ENCODE peak calls at places on chromosomes 3 and 15, in five cellular contexts. One of them, this sample, is unnamed. For H3K4me1, the result is how much of the 10 kb centered on the place peaks cover.

GRCh38 chr3:71530903-71531535 is 52.5 kb downstream of the FOXP1 start:
- DNase-seq in esophagus squamous epithelium: no peak
- DNase-seq in Peyer's patch: no peak
- DNase-seq in pancreas: no peak
- DNase-seq in left lung: no peak
- DNase-seq in this sample: no peak

GRCh38 chr15:91710072-91710471 is 143.4 kb upstream of the SLCO3A1 start:
- DNase-seq in esophagus squamous epithelium: no peak
- DNase-seq in Peyer's patch: no peak
- DNase-seq in pancreas: no peak
- DNase-seq in left lung: no peak
- DNase-seq in this sample: no peak

GRCh38 chr3:73029321-73029796 is 32.1 kb upstream of the EBLN2 start:
- DNase-seq in esophagus squamous epithelium: no peak
- DNase-seq in Peyer's patch: no peak
- DNase-seq in pancreas: no peak
- DNase-seq in left lung: no peak
- DNase-seq in this sample: no peak

GRCh38 chr3:115194461-115194860 is 47.4 kb upstream of the ZBTB20 start:
- DNase-seq in esophagus squamous epithelium: no peak
- DNase-seq in Peyer's patch: no peak
- DNase-seq in pancreas: no peak
- DNase-seq in left lung: no peak
- DNase-seq in this sample: no peak

GRCh38 chr3:172140499-172141391 is 101.4 kb downstream of the FNDC3B start:
- DNase-seq in esophagus squamous epithelium: no peak
- DNase-seq in Peyer's patch: peak
- DNase-seq in pancreas: peak
- DNase-seq in left lung: no peak
- DNase-seq in this sample: peak

GRCh38 chr15:78075490-78076230 is 1.9 kb downstream of the TBC1D2B start:
- DNase-seq in esophagus squamous epithelium: no peak
- DNase-seq in Peyer's patch: peak
- DNase-seq in pancreas: peak
- DNase-seq in left lung: no peak
- DNase-seq in this sample: no peak

GRCh38 chr15:24823473-24823872 is 131.3 kb upstream of the SNRPN start:
- DNase-seq in esophagus squamous epithelium: no peak
- DNase-seq in Peyer's patch: no peak
- DNase-seq in pancreas: no peak
- DNase-seq in left lung: no peak
- DNase-seq in this sample: no peak

GRCh38 chr3:177579419-177579818 is 382.1 kb upstream of the TBL1XR1 start:
- DNase-seq in esophagus squamous epithelium: no peak
- DNase-seq in Peyer's patch: no peak
- DNase-seq in pancreas: no peak
- DNase-seq in left lung: no peak
- DNase-seq in this sample: no peak

GRCh38 chr3:118557513-118557912 is 477.1 kb downstream of the IGSF11 start:
- DNase-seq in esophagus squamous epithelium: no peak
- DNase-seq in Peyer's patch: no peak
- DNase-seq in pancreas: no peak
- DNase-seq in left lung: no peak
- DNase-seq in this sample: no peak

GRCh38 chr3:152127058-152127457 is 141.7 kb upstream of the MBNL1 start:
- DNase-seq in esophagus squamous epithelium: no peak
- DNase-seq in Peyer's patch: no peak
- DNase-seq in pancreas: no peak
- DNase-seq in left lung: no peak
- DNase-seq in this sample: no peak

GRCh38 chr3:50189274-50189673 is 2.1 kb upstream of the GNAT1 start:
- DNase-seq in esophagus squamous epithelium: no peak
- DNase-seq in Peyer's patch: peak
- DNase-seq in pancreas: peak
- DNase-seq in left lung: no peak
- DNase-seq in this sample: peak

GRCh38 chr15:32029409-32029861 is 880 bp upstream of the CHRNA7 start:
- DNase-seq in esophagus squamous epithelium: no peak
- DNase-seq in Peyer's patch: peak
- DNase-seq in pancreas: peak
- DNase-seq in left lung: no peak
- DNase-seq in this sample: no peak

GRCh38 chr3:71444028-71444860 is 139.3 kb downstream of the FOXP1 start:
- DNase-seq in esophagus squamous epithelium: peak
- DNase-seq in Peyer's patch: no peak
- DNase-seq in pancreas: peak
- DNase-seq in left lung: peak
- DNase-seq in this sample: peak

GRCh38 chr15:73540161-73540560 is 93.0 kb downstream of the NPTN start:
- DNase-seq in esophagus squamous epithelium: no peak
- DNase-seq in Peyer's patch: no peak
- DNase-seq in pancreas: no peak
- DNase-seq in left lung: no peak
- DNase-seq in this sample: no peak

GRCh38 chr15:34439878-34440277 is 2.3 kb upstream of the GOLGA8A start:
- DNase-seq in esophagus squamous epithelium: no peak
- DNase-seq in Peyer's patch: no peak
- DNase-seq in pancreas: no peak
- DNase-seq in left lung: no peak
- DNase-seq in this sample: no peak

GRCh38 chr3:175215833-175216232 is 356.7 kb downstream of the NAALADL2 start:
- DNase-seq in esophagus squamous epithelium: no peak
- DNase-seq in Peyer's patch: no peak
- DNase-seq in pancreas: no peak
- DNase-seq in left lung: no peak
- DNase-seq in this sample: no peak

GRCh38 chr3:49470714-49471420 is 800 bp downstream of the DAG1 start:
- DNase-seq in esophagus squamous epithelium: no peak
- DNase-seq in Peyer's patch: no peak
- DNase-seq in pancreas: no peak
- DNase-seq in left lung: no peak
- DNase-seq in this sample: no peak

GRCh38 chr3:52649461-52650210 is 36.1 kb downstream of the PBRM1 start:
- DNase-seq in esophagus squamous epithelium: no peak
- DNase-seq in Peyer's patch: no peak
- DNase-seq in pancreas: no peak
- DNase-seq in left lung: no peak
- DNase-seq in this sample: no peak

GRCh38 chr3:11556851-11557644 is 86.7 kb downstream of the VGLL4 start:
- DNase-seq in esophagus squamous epithelium: no peak
- DNase-seq in Peyer's patch: no peak
- DNase-seq in pancreas: no peak
- DNase-seq in left lung: peak
- DNase-seq in this sample: no peak

DNA sequence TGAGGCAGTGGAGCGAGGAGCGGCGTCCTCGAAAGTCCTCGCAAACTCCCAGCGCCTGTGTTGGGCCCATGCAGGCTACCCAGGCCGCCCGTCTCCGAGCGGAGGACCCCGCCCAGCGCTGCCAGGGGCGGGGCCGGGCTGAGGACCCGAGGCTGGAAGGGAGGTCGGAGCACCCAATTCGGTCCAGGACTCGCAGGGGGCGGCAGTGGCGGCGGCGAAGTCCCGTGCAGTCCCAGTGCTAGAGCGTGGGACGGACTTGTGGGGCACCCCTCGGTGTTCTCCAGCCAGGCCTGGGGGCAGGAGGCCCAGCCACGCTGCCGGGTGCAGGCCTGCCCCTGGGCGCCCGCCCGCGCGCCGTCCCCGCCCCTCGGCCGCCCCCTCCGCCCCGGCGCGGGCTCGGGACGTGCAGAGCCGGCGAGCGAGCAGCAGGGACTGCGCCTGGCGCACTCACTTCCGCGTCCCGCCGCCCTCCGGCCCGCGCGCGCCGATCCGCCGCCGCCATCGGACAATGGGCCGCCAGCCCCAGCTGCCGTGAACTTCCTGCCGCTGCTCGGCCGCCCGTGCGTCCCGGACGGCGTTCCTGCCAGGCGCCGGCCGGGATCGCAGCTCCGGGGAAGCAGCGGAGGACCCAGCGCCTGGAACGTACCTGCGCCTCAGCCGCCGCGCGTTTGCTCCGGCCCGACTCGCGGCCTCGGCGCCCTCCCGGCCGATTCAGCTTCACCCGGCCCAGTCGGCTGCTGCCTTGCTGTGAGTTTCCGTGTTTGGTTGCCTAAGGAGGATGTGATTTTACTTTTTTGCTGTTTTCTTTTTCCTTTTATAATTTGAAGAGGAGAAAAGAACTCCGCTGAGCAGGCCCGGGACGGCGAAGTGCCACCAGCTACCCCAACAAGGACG is 596 bp upstream of the LIMD1 start:
- DNase-seq in esophagus squamous epithelium: no peak
- DNase-seq in Peyer's patch: peak
- DNase-seq in pancreas: peak
- DNase-seq in left lung: peak
- DNase-seq in this sample: peak
- H3K27ac ChIP-seq in esophagus squamous epithelium: peak
- H3K27ac ChIP-seq in Peyer's patch: peak
- H3K27ac ChIP-seq in pancreas: peak
- H3K27ac ChIP-seq in left lung: peak
- H3K27ac ChIP-seq in this sample: peak

DNA sequence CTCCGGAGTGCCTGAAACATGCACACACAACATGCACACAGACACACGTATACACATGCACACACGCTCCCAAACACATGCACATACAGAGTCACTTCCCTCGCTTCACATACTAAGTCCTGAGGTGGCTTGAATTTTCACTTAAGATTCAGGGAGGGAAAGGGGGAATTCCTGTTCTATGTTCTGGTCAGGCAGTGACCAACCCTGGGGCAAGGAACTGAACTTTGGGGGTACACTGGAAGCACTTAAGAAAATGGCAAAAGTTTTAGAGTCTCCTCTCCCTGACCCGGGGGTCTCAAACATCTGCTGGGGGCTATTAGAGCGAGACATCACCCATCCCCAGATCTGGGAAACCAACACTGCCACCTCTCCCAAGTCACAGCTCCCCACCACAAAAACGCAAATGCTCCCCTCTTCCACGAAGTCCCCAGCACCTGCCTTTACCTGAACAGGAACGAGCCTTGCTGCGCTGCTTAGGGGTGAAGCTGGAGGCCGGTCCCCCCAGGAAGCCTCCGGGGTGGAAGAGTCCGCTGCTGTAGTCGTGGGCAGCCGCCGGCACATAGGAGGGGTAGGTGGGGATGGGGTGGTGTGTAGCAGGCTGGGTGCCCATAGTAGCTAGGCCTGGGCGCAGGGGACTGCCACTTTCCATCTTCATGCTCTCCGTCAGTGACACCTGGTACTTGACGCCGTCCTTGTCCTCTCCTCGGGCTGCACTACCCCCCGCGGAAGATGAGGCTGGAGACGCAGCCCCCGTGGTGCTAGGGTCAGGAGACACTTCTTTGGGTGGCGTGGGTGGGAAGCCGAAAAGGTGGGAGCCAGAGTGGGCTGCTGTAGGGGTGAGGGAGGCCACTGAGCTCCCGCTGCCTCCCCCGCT is 7.5 kb downstream of the GATA2 start:
- DNase-seq in esophagus squamous epithelium: no peak
- DNase-seq in Peyer's patch: no peak
- DNase-seq in pancreas: no peak
- DNase-seq in left lung: peak
- DNase-seq in this sample: no peak
- H3K4me1 ChIP-seq in esophagus squamous epithelium: half or more
- H3K4me1 ChIP-seq in Peyer's patch: under half
- H3K4me1 ChIP-seq in pancreas: under half
- H3K4me1 ChIP-seq in left lung: under half
- H3K4me1 ChIP-seq in this sample: under half

GRCh38 chr3:165459924-165460540 is 263.8 kb upstream of the SLITRK3 start:
- DNase-seq in esophagus squamous epithelium: no peak
- DNase-seq in Peyer's patch: no peak
- DNase-seq in pancreas: no peak
- DNase-seq in left lung: no peak
- DNase-seq in this sample: no peak

GRCh38 chr3:165463546-165463945 is 267.4 kb upstream of the SLITRK3 start:
- DNase-seq in esophagus squamous epithelium: no peak
- DNase-seq in Peyer's patch: no peak
- DNase-seq in pancreas: no peak
- DNase-seq in left lung: no peak
- DNase-seq in this sample: no peak

GRCh38 chr3:165464736-165465135 is 268.6 kb upstream of the SLITRK3 start:
- DNase-seq in esophagus squamous epithelium: no peak
- DNase-seq in Peyer's patch: no peak
- DNase-seq in pancreas: no peak
- DNase-seq in left lung: no peak
- DNase-seq in this sample: no peak

GRCh38 chr3:165459111-165459510 is 262.9 kb upstream of the SLITRK3 start:
- DNase-seq in esophagus squamous epithelium: no peak
- DNase-seq in Peyer's patch: no peak
- DNase-seq in pancreas: no peak
- DNase-seq in left lung: no peak
- DNase-seq in this sample: no peak

GRCh38 chr3:165462616-165463334 is 266.6 kb upstream of the SLITRK3 start:
- DNase-seq in esophagus squamous epithelium: no peak
- DNase-seq in Peyer's patch: no peak
- DNase-seq in pancreas: no peak
- DNase-seq in left lung: no peak
- DNase-seq in this sample: no peak
- H3K27ac ChIP-seq in esophagus squamous epithelium: peak
- H3K27ac ChIP-seq in Peyer's patch: no peak
- H3K27ac ChIP-seq in pancreas: no peak
- H3K27ac ChIP-seq in left lung: no peak
- H3K27ac ChIP-seq in this sample: no peak

GRCh38 chr3:124273651-124274050 is 281.7 kb upstream of the ROPN1 start:
- DNase-seq in esophagus squamous epithelium: no peak
- DNase-seq in Peyer's patch: no peak
- DNase-seq in pancreas: no peak
- DNase-seq in left lung: no peak
- DNase-seq in this sample: no peak

GRCh38 chr3:124277516-124277890 is 285.6 kb upstream of the ROPN1 start:
- DNase-seq in esophagus squamous epithelium: no peak
- DNase-seq in Peyer's patch: no peak
- DNase-seq in pancreas: no peak
- DNase-seq in left lung: no peak
- DNase-seq in this sample: no peak

GRCh38 chr3:124276863-124277515 is 285.1 kb upstream of the ROPN1 start:
- DNase-seq in esophagus squamous epithelium: no peak
- DNase-seq in Peyer's patch: no peak
- DNase-seq in pancreas: no peak
- DNase-seq in left lung: no peak
- DNase-seq in this sample: no peak

GRCh38 chr3:124275421-124275820 is 283.5 kb upstream of the ROPN1 start:
- DNase-seq in esophagus squamous epithelium: no peak
- DNase-seq in Peyer's patch: no peak
- DNase-seq in pancreas: no peak
- DNase-seq in left lung: no peak
- DNase-seq in this sample: no peak

DNA sequence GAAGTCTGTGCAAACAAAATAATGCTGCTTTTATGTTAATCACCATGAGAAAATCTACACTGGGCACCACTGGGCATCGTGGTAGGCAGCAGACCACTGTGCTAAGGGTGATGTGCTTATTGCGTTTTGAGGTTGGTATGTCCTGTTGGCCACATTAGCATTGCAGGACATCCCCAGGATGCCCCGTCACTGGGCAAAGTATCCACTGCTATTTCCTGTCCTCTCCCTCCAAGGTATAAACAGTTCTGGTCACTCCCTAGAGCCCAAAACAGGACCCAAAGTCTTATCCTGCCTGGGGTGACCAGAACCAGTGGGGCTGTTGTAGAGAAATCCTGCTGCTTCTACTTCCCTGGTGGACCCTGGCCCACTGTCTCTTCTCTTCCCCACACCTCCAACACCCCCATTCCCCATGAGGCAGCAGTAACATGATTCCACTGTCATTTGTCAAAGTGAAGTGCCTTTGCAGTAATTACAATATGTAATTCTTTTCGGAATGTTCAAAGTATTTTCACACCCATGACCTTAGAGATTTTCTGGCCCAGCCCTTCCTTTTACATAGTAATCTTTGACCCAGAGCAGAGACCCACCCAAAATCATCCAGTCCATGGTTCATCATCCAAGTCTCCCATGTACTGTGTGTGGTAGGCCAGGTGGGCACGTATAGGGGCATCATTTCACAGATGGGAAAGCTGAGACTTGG is 284.4 kb upstream of the ROPN1 start:
- DNase-seq in esophagus squamous epithelium: no peak
- DNase-seq in Peyer's patch: no peak
- DNase-seq in pancreas: no peak
- DNase-seq in left lung: no peak
- DNase-seq in this sample: no peak
- H3K4me1 ChIP-seq in esophagus squamous epithelium: half or more
- H3K4me1 ChIP-seq in Peyer's patch: under half
- H3K4me1 ChIP-seq in pancreas: under half
- H3K4me1 ChIP-seq in left lung: under half
- H3K4me1 ChIP-seq in this sample: under half

This sample was measured in right lobe of liver.